ENCODE peak calls at places on chromosome 15, in four cellular contexts. One of them, this sample, is unnamed.

GRCh38 chr15:66772967-66773873 is 71.2 kb downstream of the SMAD6 start:
- DNase-seq in H1: no peak
- DNase-seq in dorsolateral prefrontal cortex: no peak
- DNase-seq in lung: no peak
- DNase-seq in this sample: no peak

GRCh38 chr15:69758810-69759410 is 306.3 kb downstream of the RPLP1 start:
- DNase-seq in H1: no peak
- DNase-seq in lung: peak
- DNase-seq in dorsolateral prefrontal cortex: no peak
- DNase-seq in this sample: no peak

GRCh38 chr15:51888593-51889195 is 59.2 kb downstream of the TMOD3 start:
- DNase-seq in H1: no peak
- DNase-seq in dorsolateral prefrontal cortex: no peak
- DNase-seq in lung: no peak
- DNase-seq in this sample: no peak

GRCh38 chr15:51856714-51857380 is 27.4 kb downstream of the TMOD3 start:
- DNase-seq in H1: no peak
- DNase-seq in dorsolateral prefrontal cortex: no peak
- DNase-seq in lung: no peak
- DNase-seq in this sample: no peak

GRCh38 chr15:57259511-57260143 is 116.7 kb upstream of the CGNL1 start:
- DNase-seq in H1: peak
- DNase-seq in lung: no peak
- DNase-seq in dorsolateral prefrontal cortex: no peak
- DNase-seq in this sample: peak

GRCh38 chr15:51227967-51228783 is 110.2 kb downstream of the CYP19A1 start:
- DNase-seq in lung: no peak
- DNase-seq in dorsolateral prefrontal cortex: no peak
- DNase-seq in H1: peak
- DNase-seq in this sample: no peak

GRCh38 chr15:99682455-99682854 is 50.8 kb downstream of the LYSMD4 start:
- DNase-seq in H1: no peak
- DNase-seq in lung: no peak
- DNase-seq in dorsolateral prefrontal cortex: no peak
- DNase-seq in this sample: no peak

GRCh38 chr15:78398076-78398825 is 39.8 kb upstream of the IREB2 start:
- DNase-seq in lung: no peak
- DNase-seq in dorsolateral prefrontal cortex: no peak
- DNase-seq in H1: no peak
- DNase-seq in this sample: no peak

GRCh38 chr15:33282226-33283020 is 28.3 kb upstream of the RYR3 start:
- DNase-seq in H1: no peak
- DNase-seq in dorsolateral prefrontal cortex: no peak
- DNase-seq in lung: no peak
- DNase-seq in this sample: no peak

GRCh38 chr15:75836953-75837321 is 6.3 kb upstream of the UBE2Q2 start:
- DNase-seq in lung: no peak
- DNase-seq in H1: no peak
- DNase-seq in dorsolateral prefrontal cortex: no peak
- DNase-seq in this sample: no peak

GRCh38 chr15:37682304-37682703 is 252.1 kb upstream of the TMCO5A start:
- DNase-seq in lung: no peak
- DNase-seq in dorsolateral prefrontal cortex: no peak
- DNase-seq in H1: no peak
- DNase-seq in this sample: no peak

GRCh38 chr15:83871808-83872559 is 218.1 kb downstream of the ADAMTSL3 start:
- DNase-seq in dorsolateral prefrontal cortex: no peak
- DNase-seq in H1: no peak
- DNase-seq in lung: no peak
- DNase-seq in this sample: no peak

GRCh38 chr15:43465105-43465504 is 27.9 kb downstream of the TP53BP1 start:
- DNase-seq in lung: no peak
- DNase-seq in H1: no peak
- DNase-seq in dorsolateral prefrontal cortex: no peak
- DNase-seq in this sample: no peak

GRCh38 chr15:77033729-77034619 is 36.9 kb downstream of the TSPAN3 start:
- DNase-seq in lung: no peak
- DNase-seq in dorsolateral prefrontal cortex: no peak
- DNase-seq in H1: no peak
- DNase-seq in this sample: no peak

GRCh38 chr15:33808720-33809119 is 159.6 kb upstream of the CHRM5 start:
- DNase-seq in dorsolateral prefrontal cortex: no peak
- DNase-seq in H1: no peak
- DNase-seq in lung: no peak
- DNase-seq in this sample: no peak

GRCh38 chr15:65069179-65069578 is 1.4 kb upstream of the RASL12 start:
- DNase-seq in lung: peak
- DNase-seq in H1: no peak
- DNase-seq in dorsolateral prefrontal cortex: no peak
- DNase-seq in this sample: no peak

GRCh38 chr15:92801412-92801773 is 98.7 kb upstream of the CHD2 start:
- DNase-seq in dorsolateral prefrontal cortex: no peak
- DNase-seq in lung: no peak
- DNase-seq in H1: no peak
- DNase-seq in this sample: no peak

GRCh38 chr15:59191855-59192237 is 14.8 kb upstream of the LDHAL6B start:
- DNase-seq in dorsolateral prefrontal cortex: no peak
- DNase-seq in H1: no peak
- DNase-seq in lung: no peak
- DNase-seq in this sample: no peak

GRCh38 chr15:93168913-93169312 is 79.9 kb upstream of the RGMA start:
- DNase-seq in H1: no peak
- DNase-seq in dorsolateral prefrontal cortex: no peak
- DNase-seq in lung: no peak
- DNase-seq in this sample: no peak

GRCh38 chr15:66644815-66645345 is 57.2 kb upstream of the SMAD6 start:
- DNase-seq in dorsolateral prefrontal cortex: no peak
- DNase-seq in H1: no peak
- DNase-seq in lung: no peak
- DNase-seq in this sample: no peak

GRCh38 chr15:87944051-87944450 is 312.5 kb downstream of the NTRK3 start:
- DNase-seq in H1: no peak
- DNase-seq in dorsolateral prefrontal cortex: no peak
- DNase-seq in lung: no peak
- DNase-seq in this sample: no peak

GRCh38 chr15:44066211-44066827 is 128.8 kb downstream of the FRMD5 start:
- DNase-seq in lung: peak
- DNase-seq in H1: peak
- DNase-seq in dorsolateral prefrontal cortex: no peak
- DNase-seq in this sample: no peak

GRCh38 chr15:31377030-31377429 is 50.4 kb downstream of the KLF13 start:
- DNase-seq in lung: no peak
- DNase-seq in H1: no peak
- DNase-seq in dorsolateral prefrontal cortex: no peak
- DNase-seq in this sample: no peak

GRCh38 chr15:95840004-95840403 is 490.5 kb upstream of the NR2F2 start:
- DNase-seq in H1: no peak
- DNase-seq in dorsolateral prefrontal cortex: no peak
- DNase-seq in lung: no peak
- DNase-seq in this sample: no peak

GRCh38 chr15:75454471-75455418 is 3.3 kb upstream of the SIN3A start:
- DNase-seq in lung: no peak
- DNase-seq in H1: no peak
- DNase-seq in dorsolateral prefrontal cortex: no peak
- DNase-seq in this sample: peak

GRCh38 chr15:55742927-55743614 is at the start of gene PRTG:
- DNase-seq in lung: peak
- DNase-seq in H1: no peak
- DNase-seq in dorsolateral prefrontal cortex: peak
- DNase-seq in this sample: peak

GRCh38 chr15:39460748-39461147 is 120.1 kb upstream of the THBS1 start:
- DNase-seq in dorsolateral prefrontal cortex: no peak
- DNase-seq in lung: no peak
- DNase-seq in H1: no peak
- DNase-seq in this sample: no peak

GRCh38 chr15:41821831-41822230 is 6.1 kb upstream of the JMJD7 start:
- DNase-seq in H1: no peak
- DNase-seq in lung: no peak
- DNase-seq in dorsolateral prefrontal cortex: no peak
- DNase-seq in this sample: no peak

GRCh38 chr15:31197497-31198414 is 96.2 kb upstream of the TRPM1 start:
- DNase-seq in lung: no peak
- DNase-seq in H1: peak
- DNase-seq in dorsolateral prefrontal cortex: no peak
- DNase-seq in this sample: no peak

GRCh38 chr15:66718220-66718988 is 16.4 kb downstream of the SMAD6 start:
- DNase-seq in dorsolateral prefrontal cortex: no peak
- DNase-seq in H1: no peak
- DNase-seq in lung: no peak
- DNase-seq in this sample: no peak

GRCh38 chr15:29405564-29405963 is 135.9 kb upstream of the NSMCE3 start:
- DNase-seq in lung: no peak
- DNase-seq in dorsolateral prefrontal cortex: no peak
- DNase-seq in H1: no peak
- DNase-seq in this sample: no peak

GRCh38 chr15:65824031-65824743 is 32.1 kb upstream of the DENND4A start:
- DNase-seq in lung: peak
- DNase-seq in dorsolateral prefrontal cortex: peak
- DNase-seq in H1: no peak
- DNase-seq in this sample: peak

GRCh38 chr15:48897144-48897814 is 19.3 kb downstream of the EID1 start:
- DNase-seq in lung: no peak
- DNase-seq in H1: no peak
- DNase-seq in dorsolateral prefrontal cortex: no peak
- DNase-seq in this sample: no peak

GRCh38 chr15:79543097-79543496 is 111.0 kb downstream of the MINAR1 start:
- DNase-seq in H1: no peak
- DNase-seq in dorsolateral prefrontal cortex: no peak
- DNase-seq in lung: no peak
- DNase-seq in this sample: no peak
- TF ChIP-seq CTCF in H1: no peak
- TF ChIP-seq CTCF in dorsolateral prefrontal cortex: no peak
- TF ChIP-seq CTCF in lung: no peak
- TF ChIP-seq CTCF in this sample: peak

GRCh38 chr15:91525746-91526145 is 327.8 kb upstream of the SLCO3A1 start:
- DNase-seq in H1: no peak
- DNase-seq in lung: no peak
- DNase-seq in dorsolateral prefrontal cortex: no peak
- DNase-seq in this sample: no peak

GRCh38 chr15:91524534-91524933 is 329.0 kb upstream of the SLCO3A1 start:
- DNase-seq in lung: no peak
- DNase-seq in dorsolateral prefrontal cortex: no peak
- DNase-seq in H1: no peak
- DNase-seq in this sample: no peak

GRCh38 chr15:91521996-91522395 is 331.5 kb upstream of the SLCO3A1 start:
- DNase-seq in H1: no peak
- DNase-seq in dorsolateral prefrontal cortex: no peak
- DNase-seq in lung: no peak
- DNase-seq in this sample: no peak

GRCh38 chr15:91520848-91521247 is 332.7 kb upstream of the SLCO3A1 start:
- DNase-seq in dorsolateral prefrontal cortex: no peak
- DNase-seq in H1: no peak
- DNase-seq in lung: no peak
- DNase-seq in this sample: no peak

GRCh38 chr15:91522609-91523332 is 330.7 kb upstream of the SLCO3A1 start:
- DNase-seq in lung: no peak
- DNase-seq in H1: no peak
- DNase-seq in dorsolateral prefrontal cortex: no peak
- DNase-seq in this sample: no peak
- TF ChIP-seq CTCF in lung: no peak
- TF ChIP-seq CTCF in H1: peak
- TF ChIP-seq CTCF in dorsolateral prefrontal cortex: peak
- TF ChIP-seq CTCF in this sample: peak

DNA sequence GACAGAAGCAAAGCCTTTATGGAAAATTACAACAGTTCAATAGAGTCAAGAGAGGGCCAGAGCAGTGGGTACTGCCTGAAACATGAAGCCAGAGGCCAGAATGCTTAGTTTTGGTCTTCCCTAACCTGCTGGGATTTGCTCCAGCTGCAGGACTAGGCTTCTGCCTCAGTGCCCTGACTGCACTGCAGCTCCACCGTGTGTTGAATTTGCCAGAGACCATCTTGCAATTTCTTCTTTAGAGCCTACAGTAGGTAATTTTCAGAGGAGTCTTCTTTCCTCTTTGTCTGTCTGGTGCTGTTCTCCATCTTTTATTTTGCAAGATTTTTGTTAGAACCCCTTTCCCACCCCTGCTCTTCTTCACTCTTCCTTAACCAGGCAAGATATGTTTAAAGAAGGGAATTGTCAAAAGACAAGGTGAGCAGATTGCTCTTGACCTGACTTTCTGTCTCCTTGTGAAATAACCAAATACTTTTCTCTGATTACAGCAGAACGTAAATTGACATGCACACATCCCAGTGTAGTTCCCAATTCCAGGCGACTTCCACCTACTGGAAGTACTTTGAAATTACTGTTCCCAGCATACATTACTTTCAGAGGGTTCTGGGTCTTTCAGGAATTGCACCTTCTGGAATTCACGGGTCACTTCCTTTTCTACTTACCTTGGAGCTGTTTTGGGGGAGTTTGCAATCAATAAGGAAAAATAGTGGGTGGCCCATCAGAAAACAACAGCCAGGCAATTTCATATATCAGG is 161.2 kb downstream of the MINAR1 start:
- DNase-seq in H1: no peak
- DNase-seq in lung: peak
- DNase-seq in dorsolateral prefrontal cortex: no peak
- DNase-seq in this sample: no peak
- TF ChIP-seq CTCF in H1: peak
- TF ChIP-seq CTCF in lung: no peak
- TF ChIP-seq CTCF in dorsolateral prefrontal cortex: no peak
- TF ChIP-seq CTCF in this sample: peak

DNA sequence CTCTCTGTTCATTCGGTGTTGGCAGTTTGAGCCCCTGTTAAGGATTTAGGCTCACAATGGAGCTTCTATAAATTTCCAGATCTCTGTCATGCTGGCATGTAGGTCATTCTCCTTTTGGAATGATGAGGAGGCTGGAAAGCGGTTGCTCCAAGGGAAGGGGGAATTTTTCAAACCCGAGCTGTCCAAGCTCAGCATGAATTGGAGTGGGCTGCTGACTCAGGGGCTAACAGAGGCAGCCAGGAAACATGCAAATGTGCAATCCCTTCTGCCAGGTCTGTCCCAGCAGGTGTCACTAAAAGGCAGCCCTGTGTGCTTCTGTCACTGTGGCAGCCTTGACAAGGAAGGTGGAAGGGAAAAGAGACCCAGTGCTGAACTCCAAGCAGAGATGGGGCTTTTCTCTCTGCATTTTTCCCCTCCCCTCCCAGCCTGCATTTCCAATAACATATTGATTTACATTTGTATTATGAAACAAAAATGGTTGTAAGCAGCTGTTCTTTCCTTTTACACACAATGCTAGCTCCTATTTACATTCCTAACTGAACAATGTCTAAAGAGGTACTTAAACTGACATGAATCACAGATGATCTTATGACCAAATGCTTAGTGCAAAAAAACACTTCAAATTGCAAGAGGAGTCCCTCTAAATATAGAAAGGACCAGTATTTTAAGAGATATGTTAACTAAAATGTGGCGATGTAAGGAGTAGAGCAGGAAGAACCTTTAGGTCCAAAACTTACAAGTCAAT is 84.4 kb upstream of the ATP10A start:
- DNase-seq in dorsolateral prefrontal cortex: peak
- DNase-seq in H1: no peak
- DNase-seq in lung: no peak
- DNase-seq in this sample: no peak
- TF ChIP-seq CTCF in dorsolateral prefrontal cortex: no peak
- TF ChIP-seq CTCF in H1: peak
- TF ChIP-seq CTCF in lung: no peak
- TF ChIP-seq CTCF in this sample: peak